ENCODE peak calls at places on chromosomes 11 and 22, in four cellular contexts. U is psoas muscle, D is stomach, V is GM12865. A is an unnamed sample.

GRCh38 chr11:70871881-70872280 is 380.5 kb downstream of the SHANK2 start:
- DNase-seq in U (no peak), D (no peak), V (no peak), A (no peak)

GRCh38 chr11:120912915-120913314 is 111.0 kb upstream of the TBCEL start:
- DNase-seq in U (no peak), D (no peak), V (no peak), A (no peak)

GRCh38 chr22:29269731-29270474 is 1.8 kb downstream of the EWSR1 start:
- DNase-seq in U (no peak), D (no peak), V (peak), A (no peak)

GRCh38 chr11:29173660-29174062 is 843.2 kb downstream of the KCNA4 start:
- DNase-seq in U (no peak), D (no peak), V (no peak), A (no peak)

GRCh38 chr11:130937051-130937450 is 20.8 kb upstream of the SNX19 start:
- DNase-seq in U (no peak), D (no peak), V (no peak), A (no peak)

GRCh38 chr11:126628450-126628789 is 272.9 kb downstream of the ST3GAL4 start:
- DNase-seq in U (no peak), D (no peak), V (no peak), A (no peak)

GRCh38 chr11:44572884-44573283 is 7.4 kb downstream of the CD82 start:
- DNase-seq in U (no peak), D (peak), V (no peak), A (no peak)

GRCh38 chr22:27473533-27473932 is 328.0 kb downstream of the MN1 start:
- DNase-seq in U (no peak), D (no peak), V (no peak), A (no peak)

GRCh38 chr22:28016781-28017557 is 97.9 kb upstream of the PITPNB start:
- DNase-seq in U (peak), D (peak), V (no peak), A (no peak)

GRCh38 chr11:97751405-97751804 is 1269.3 kb upstream of the CNTN5 start:
- DNase-seq in U (no peak), D (no peak), V (no peak), A (no peak)

GRCh38 chr11:2076441-2076840 is 62.7 kb downstream of the IGF2 start:
- DNase-seq in U (no peak), D (peak), V (no peak), A (no peak)

GRCh38 chr22:25206998-25207397 is 7.3 kb downstream of the CRYBB3 start:
- DNase-seq in U (no peak), D (no peak), V (no peak), A (no peak)

GRCh38 chr22:26892401-26893033 is 235.1 kb downstream of the MIAT start:
- DNase-seq in U (no peak), D (peak), V (no peak), A (peak)

GRCh38 chr22:36725366-36726006 is 21.9 kb upstream of the CACNG2 start:
- DNase-seq in U (no peak), D (no peak), V (no peak), A (peak)

GRCh38 chr22:38490915-38491314 is 15.2 kb downstream of the DDX17 start:
- DNase-seq in U (peak), D (peak), V (no peak), A (no peak)

GRCh38 chr11:132028380-132029240 is 658.2 kb downstream of the NTM start:
- DNase-seq in U (peak), D (peak), V (peak), A (no peak)

GRCh38 chr11:360326-361280 is 8.7 kb upstream of the B4GALNT4 start:
- DNase-seq in U (no peak), D (no peak), V (no peak), A (peak)

GRCh38 chr11:20162824-20163777 is 2.8 kb upstream of the DBX1 start:
- DNase-seq in U (no peak), D (no peak), V (no peak), A (no peak)

DNA sequence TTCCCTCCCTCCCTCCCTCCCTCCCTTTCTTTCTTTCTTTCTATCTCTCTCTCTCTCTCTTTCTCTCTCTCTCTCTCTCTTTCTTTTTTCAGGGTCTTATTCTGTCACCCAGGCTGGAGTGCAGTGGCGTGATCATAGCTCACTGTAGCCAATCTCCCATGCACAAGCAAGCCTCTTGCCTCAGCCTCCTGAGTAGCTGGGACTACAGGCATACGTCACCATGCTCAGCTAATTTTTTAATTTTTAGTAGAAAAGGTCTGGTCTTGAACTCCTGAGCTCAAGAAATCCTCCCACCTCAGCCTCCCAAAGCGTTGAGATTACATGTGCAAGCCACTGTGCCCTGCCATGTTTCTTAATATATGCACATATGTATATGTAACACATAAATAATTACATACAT is 19.0 kb downstream of the TSKU start:
- DNase-seq in U (no peak), D (no peak), V (no peak), A (peak)
- H3K4me3 ChIP-seq in U (no peak), D (no peak), V (no peak), A (no peak)

DNA sequence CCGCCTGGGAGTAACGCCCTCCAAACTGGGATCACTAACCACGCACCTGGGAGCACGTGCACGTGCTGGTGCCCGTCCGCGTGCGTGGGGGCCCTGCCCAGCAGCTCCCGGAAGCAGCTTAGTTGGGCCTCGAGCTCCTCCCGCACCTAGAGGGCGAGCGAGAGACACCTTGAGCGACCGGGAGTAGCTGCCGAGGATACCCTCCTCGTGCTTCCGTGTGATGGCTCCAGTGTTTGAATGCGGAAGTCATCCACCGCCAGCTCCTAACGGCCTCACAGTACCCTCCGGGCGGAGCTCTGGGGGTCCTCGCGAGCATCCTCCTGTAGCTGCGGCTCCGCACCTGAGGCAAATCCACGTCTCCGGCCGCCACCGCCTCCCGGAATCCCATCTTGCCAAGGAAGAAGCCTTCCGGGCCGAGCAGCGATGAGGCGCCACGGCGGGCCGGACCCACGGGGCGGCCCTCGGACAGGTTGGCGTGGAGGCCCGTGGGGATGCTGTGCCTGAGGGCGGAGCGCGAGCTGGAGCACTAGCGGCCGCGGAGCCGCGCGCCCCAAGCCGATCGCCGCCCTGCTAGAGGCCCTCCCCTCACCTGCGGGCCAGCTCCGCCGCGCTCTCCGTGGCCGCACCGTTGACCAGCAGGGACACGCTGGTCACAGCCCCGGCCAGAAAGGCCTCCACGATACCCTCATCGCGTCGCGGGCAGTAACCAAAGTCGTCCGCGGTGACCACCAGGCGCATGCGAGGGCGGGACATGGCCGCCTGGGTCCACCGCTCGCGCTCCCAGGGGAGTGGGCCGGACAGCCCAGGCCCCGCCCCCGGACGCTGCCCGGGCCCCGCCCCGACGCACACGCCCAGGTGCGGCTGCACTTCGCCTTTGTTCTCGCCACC is at the start of gene YDJC:
- DNase-seq in U (peak), D (peak), V (peak), A (peak)
- TF ChIP-seq CTCF in U (peak), D (no peak), V (peak), A (no peak)

GRCh38 chr11:33735426-33736147 is 636 bp downstream of the CD59 start:
- DNase-seq in U (no peak), D (peak), V (peak), A (no peak)

GRCh38 chr11:33735166-33735425 is 1.1 kb downstream of the CD59 start:
- DNase-seq in U (no peak), D (no peak), V (no peak), A (no peak)

GRCh38 chr11:33732176-33732575 is 4.0 kb downstream of the CD59 start:
- DNase-seq in U (no peak), D (no peak), V (peak), A (no peak)

GRCh38 chr11:33734441-33735165 is 1.6 kb downstream of the CD59 start:
- DNase-seq in U (peak), D (peak), V (no peak), A (no peak)

DNA sequence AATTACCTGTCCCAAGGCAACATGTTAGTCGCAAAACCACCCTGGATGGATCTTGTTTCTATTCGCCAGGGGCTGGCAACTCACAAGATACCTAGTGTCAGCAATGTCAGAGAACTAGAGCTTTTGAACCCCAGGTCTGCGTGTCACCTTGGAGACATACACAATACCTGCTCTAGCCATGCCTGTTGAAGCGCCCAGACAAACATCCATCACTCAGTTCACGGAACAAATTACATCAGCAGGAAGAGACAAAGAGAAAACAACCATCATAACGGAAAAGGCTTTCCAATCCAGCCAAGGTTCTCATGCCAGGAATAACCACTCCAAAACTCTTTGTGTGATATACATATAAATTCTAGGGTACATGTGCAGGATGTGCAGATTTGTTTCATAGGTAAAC is 2.2 kb downstream of the CD59 start:
- DNase-seq in U (no peak), D (no peak), V (no peak), A (no peak)
- H3K4me3 ChIP-seq in U (peak), D (peak), V (no peak), A (peak)

GRCh38 chr11:27525824-27526516 is 19.4 kb upstream of the LIN7C start:
- DNase-seq in U (no peak), D (no peak), V (no peak), A (no peak)

GRCh38 chr11:27524155-27524554 is 17.6 kb upstream of the LIN7C start:
- DNase-seq in U (no peak), D (no peak), V (no peak), A (no peak)

GRCh38 chr11:27532652-27533325 is 26.2 kb upstream of the LIN7C start:
- DNase-seq in U (no peak), D (no peak), V (no peak), A (no peak)

GRCh38 chr11:27528711-27529110 is 22.1 kb upstream of the LIN7C start:
- DNase-seq in U (no peak), D (no peak), V (no peak), A (no peak)
- TF ChIP-seq CTCF in U (no peak), D (no peak), V (no peak), A (no peak)

GRCh38 chr11:12234216-12234615 is 123.8 kb downstream of the MICAL2 start:
- DNase-seq in U (no peak), D (no peak), V (no peak), A (peak)

GRCh38 chr11:12236744-12237101 is 126.3 kb downstream of the MICAL2 start:
- DNase-seq in U (no peak), D (no peak), V (no peak), A (no peak)

GRCh38 chr11:12235080-12235479 is 124.7 kb downstream of the MICAL2 start:
- DNase-seq in U (no peak), D (no peak), V (no peak), A (no peak)

GRCh38 chr11:12235945-12236743 is 125.8 kb downstream of the MICAL2 start:
- DNase-seq in U (no peak), D (peak), V (peak), A (no peak)

GRCh38 chr11:12235549-12235944 is 125.2 kb downstream of the MICAL2 start:
- DNase-seq in U (no peak), D (no peak), V (peak), A (no peak)
- H3K4me3 ChIP-seq in U (no peak), D (no peak), V (no peak), A (no peak)